ENCODE peak calls at places on chromosomes 11 and 22, in five cellular contexts. W is GM20000; G is amniotic stem cell; U is activated CD8-positive, alpha-beta memory T cell treated with anti-CD3 and anti-CD28 coated beads for 48 hours; T is HTR-8/SVneo. M is an unnamed sample.

GRCh38 chr22:37662039-37662438 is 3.5 kb downstream of the PDXP start:
- DNase-seq in G (no peak), W (no peak), T (no peak), U (no peak), M (no peak)

GRCh38 chr11:70076461-70076931 is 1.6 kb upstream of the ANO1 start:
- DNase-seq in G (no peak), W (no peak), T (no peak), U (no peak), M (no peak)

GRCh38 chr11:47155914-47156313 is 20.8 kb downstream of the ARFGAP2 start:
- DNase-seq in U (no peak), W (no peak), T (no peak), G (no peak), M (no peak)

GRCh38 chr11:124759268-124760204 is 2.6 kb downstream of the ESAM start:
- DNase-seq in W (peak; percentile 60), G (no peak), U (no peak), T (no peak), M (no peak)

GRCh38 chr22:29306830-29307657 is 594 bp downstream of the GAS2L1 start:
- DNase-seq in G (peak; percentile 72), W (peak; percentile 62), U (no peak), T (peak; percentile 57), M (peak; percentile 79)

GRCh38 chr11:10623797-10624761 is 55.6 kb upstream of the LYVE1 start:
- DNase-seq in W (peak; percentile 60), G (no peak), U (no peak), T (peak; percentile 71), M (no peak)

GRCh38 chr22:31929126-31929928 is 15.0 kb upstream of the YWHAH start:
- DNase-seq in U (no peak), W (no peak), G (no peak), T (no peak), M (no peak)

GRCh38 chr11:68753300-68753699 is 2.0 kb upstream of the TESMIN start:
- DNase-seq in G (no peak), U (no peak), W (no peak), T (no peak), M (no peak)

GRCh38 chr11:57588038-57588710 is 9.3 kb upstream of the SERPING1 start:
- DNase-seq in W (no peak), G (no peak), T (no peak), U (no peak), M (no peak)

GRCh38 chr22:46884365-46884764 is 121.9 kb downstream of the TBC1D22A start:
- DNase-seq in G (no peak), U (no peak), T (no peak), W (no peak), M (no peak)

GRCh38 chr22:49251371-49251770 is 576.3 kb downstream of the BRD1 start:
- DNase-seq in W (no peak), G (no peak), T (no peak), U (no peak), M (no peak)

GRCh38 chr22:18113680-18114394 is 3.2 kb downstream of the TUBA8 start:
- DNase-seq in T (no peak), W (no peak), U (no peak), G (no peak), M (no peak)

GRCh38 chr22:32897400-32897799 is 95.9 kb downstream of the TIMP3 start:
- DNase-seq in W (no peak), T (peak; percentile 10), G (peak; percentile 92), U (no peak), M (no peak)

GRCh38 chr11:63612181-63612580 is 2.1 kb downstream of the PLAAT3 start:
- DNase-seq in W (no peak), U (no peak), T (no peak), G (no peak), M (no peak)

M was measured in right atrium auricular region.